ENCODE peak calls at places on chromosome 18, in ten cellular contexts. G is H9; B is tibial nerve; Q is CD8-positive, alpha-beta memory T cell; U is mesendoderm; N is hepatocyte; V is GM23248; M is cardiac muscle cell; P is sigmoid colon; C is left ventricle myocardium inferior. L is an unnamed sample.

GRCh38 chr18:33573193-33573592 is 4.8 kb upstream of the ASXL3 start:
- DNase-seq in Q (no peak), V (no peak), B (no peak), M (no peak), P (no peak), C (no peak), G (no peak), N (no peak), U (no peak), L (no peak)

GRCh38 chr18:25921677-25922421 is 168.6 kb downstream of the SS18 start:
- DNase-seq in N (peak; percentile 10), M (peak; percentile 35), C (no peak), G (peak; percentile 68), P (no peak), V (peak; percentile 30), B (no peak), Q (peak; percentile 13), U (peak; percentile 86), L (peak; percentile 8)

GRCh38 chr18:2471523-2471922 is 99.8 kb downstream of the METTL4 start:
- DNase-seq in N (no peak), B (no peak), Q (no peak), V (no peak), U (no peak), P (no peak), G (no peak), M (no peak), C (no peak), L (no peak)

GRCh38 chr18:56709463-56709862 is 58.3 kb downstream of the WDR7 start:
- DNase-seq in Q (peak; percentile 49), U (peak; percentile 79), V (peak; percentile 90), B (no peak), C (no peak), M (peak; percentile 72), P (no peak), N (peak; percentile 56), G (no peak), L (no peak)

GRCh38 chr18:9431296-9431695 is 44.0 kb upstream of the RALBP1 start:
- DNase-seq in Q (no peak), B (no peak), C (no peak), V (no peak), U (no peak), M (no peak), P (no peak), G (no peak), N (no peak), L (no peak)

GRCh38 chr18:74244554-74244953 is 47.2 kb downstream of the CYB5A start:
- DNase-seq in B (no peak), Q (no peak), V (no peak), G (no peak), M (no peak), P (no peak), N (no peak), C (no peak), U (no peak), L (no peak)

GRCh38 chr18:79208882-79209281 is 139.7 kb downstream of the ATP9B start:
- DNase-seq in Q (no peak), V (no peak), M (no peak), N (no peak), U (no peak), P (no peak), C (peak; percentile 48), G (no peak), B (no peak), L (no peak)

GRCh38 chr18:23133860-23134779 is 1.2 kb upstream of the CABLES1 start:
- DNase-seq in M (no peak), Q (no peak), V (no peak), C (no peak), P (no peak), G (peak; percentile 95), B (no peak), U (peak; percentile 94), N (peak; percentile 70), L (peak; percentile 38)

GRCh38 chr18:57791911-57792310 is 11.2 kb downstream of the ATP8B1 start:
- DNase-seq in G (no peak), B (no peak), Q (no peak), N (no peak), U (no peak), V (peak; percentile 16), C (no peak), M (no peak), P (no peak), L (no peak)

GRCh38 chr18:57791192-57791591 is 11.9 kb downstream of the ATP8B1 start:
- DNase-seq in N (no peak), U (no peak), V (no peak), P (no peak), Q (no peak), G (no peak), B (no peak), C (no peak), M (no peak), L (no peak)

GRCh38 chr18:57794951-57795728 is 8.0 kb downstream of the ATP8B1 start:
- DNase-seq in Q (no peak), M (no peak), N (no peak), B (no peak), P (no peak), U (no peak), V (no peak), G (no peak), C (no peak), L (no peak)

GRCh38 chr18:57792741-57793629 is 10.1 kb downstream of the ATP8B1 start:
- DNase-seq in P (no peak), N (no peak), C (no peak), U (no peak), Q (no peak), V (peak; percentile 27), G (no peak), M (peak; percentile 24), B (no peak), L (no peak)

DNA sequence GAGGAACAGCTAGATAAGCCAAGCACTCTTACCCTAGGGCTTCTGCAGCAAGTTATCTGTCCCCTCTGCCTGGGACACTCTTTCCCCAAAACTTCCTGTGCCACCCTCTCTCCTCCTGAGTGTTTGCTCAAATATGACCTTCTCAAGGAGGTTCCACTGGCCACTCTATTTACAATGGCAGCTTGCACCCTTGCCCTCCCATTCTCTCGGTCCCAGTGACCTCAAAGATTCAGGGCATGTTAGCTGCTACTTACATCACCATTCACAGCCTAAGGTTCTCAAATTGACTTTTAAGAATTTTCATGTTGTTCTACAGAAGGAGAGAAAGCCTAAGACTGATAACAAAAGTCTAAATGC is 9.5 kb downstream of the ATP8B1 start:
- DNase-seq in M (no peak), N (no peak), V (no peak), C (no peak), Q (no peak), U (no peak), B (no peak), P (no peak), G (no peak), L (no peak)
- H3K4me1 ChIP-seq in M (no peaks in the 10 kb centered on the region), N (peaks cover 48% of the 10 kb centered on the region), V (peaks cover 44% of the 10 kb centered on the region), C (peaks cover 80% of the 10 kb centered on the region), Q (no peaks in the 10 kb centered on the region), U (peaks cover 2% of the 10 kb centered on the region), B (peaks cover 14% of the 10 kb centered on the region), P (no peaks in the 10 kb centered on the region), G (peaks cover 2% of the 10 kb centered on the region), L (peaks cover 10% of the 10 kb centered on the region)

DNA sequence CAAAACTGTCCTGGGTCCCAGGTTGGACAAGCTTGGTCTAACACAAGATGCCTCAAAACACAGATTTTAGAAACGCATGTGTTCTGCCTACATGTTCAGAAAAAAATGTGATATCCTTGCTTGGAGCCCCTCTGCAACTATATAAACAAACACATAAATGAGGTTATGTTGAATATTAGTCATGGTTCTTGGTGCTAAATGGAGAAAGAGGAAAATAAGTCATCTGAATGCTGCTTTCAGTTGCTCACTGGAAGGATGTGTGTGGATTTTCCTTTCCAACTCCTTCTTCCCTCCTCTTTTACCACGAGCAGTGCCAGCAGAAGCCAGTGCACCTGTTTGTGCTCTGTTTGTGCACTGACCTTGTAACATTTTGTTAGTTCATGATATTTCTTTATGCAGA is 85.3 kb downstream of the PIEZO2 start:
- DNase-seq in B (no peak), U (no peak), N (no peak), Q (no peak), P (no peak), V (no peak), G (no peak), M (no peak), C (no peak), L (no peak)
- H3K27me3 ChIP-seq in B (no peaks in the 10 kb centered on the region), U (no peaks in the 10 kb centered on the region), N (no peaks in the 10 kb centered on the region), Q (no peaks in the 10 kb centered on the region), P (no peaks in the 10 kb centered on the region), V (no peaks in the 10 kb centered on the region), G (no peaks in the 10 kb centered on the region), M (no peaks in the 10 kb centered on the region), C (no peaks in the 10 kb centered on the region), L (no peaks in the 10 kb centered on the region)

DNA sequence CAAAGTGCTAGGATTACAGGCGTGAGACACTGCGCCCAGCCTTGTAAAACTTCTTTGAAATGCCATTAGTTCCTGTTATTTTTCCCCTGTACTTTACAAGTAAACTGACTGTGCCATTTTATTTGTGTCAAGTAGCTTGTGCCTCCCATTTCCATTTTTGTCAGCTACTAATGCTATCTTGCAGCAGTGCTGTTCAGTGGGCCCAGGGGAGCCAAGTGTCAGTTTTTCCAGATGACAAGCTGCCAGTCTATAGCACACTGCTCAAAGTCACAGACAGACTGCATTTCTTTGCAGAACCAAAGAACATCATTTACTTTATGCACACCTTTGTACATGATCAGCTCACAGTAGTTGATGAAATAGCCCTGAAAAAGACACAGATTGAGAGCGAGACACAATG is 901.3 kb upstream of the CDH2 start:
- DNase-seq in G (no peak), U (no peak), M (peak; percentile 6), C (no peak), B (no peak), V (no peak), N (peak; percentile 3), P (no peak), Q (no peak), L (no peak)
- H3K27ac ChIP-seq in G (no peak overlapping the region), U (no peak overlapping the region), M (no peak overlapping the region), C (no peak overlapping the region), B (no peak overlapping the region), V (no peak overlapping the region), N (no peak overlapping the region), P (no peak overlapping the region), Q (no peak overlapping the region), L (no peak overlapping the region)

GRCh38 chr18:11025671-11026070 is 123.7 kb downstream of the PIEZO2 start:
- DNase-seq in M (no peak), U (no peak), V (no peak), Q (no peak), B (no peak), P (no peak), N (no peak), G (no peak), C (no peak), L (no peak)

GRCh38 chr18:11021477-11021876 is 127.9 kb downstream of the PIEZO2 start:
- DNase-seq in B (no peak), N (no peak), Q (no peak), C (no peak), P (no peak), V (no peak), M (no peak), G (no peak), U (no peak), L (no peak)

GRCh38 chr18:11027862-11028261 is 121.5 kb downstream of the PIEZO2 start:
- DNase-seq in B (no peak), P (no peak), G (no peak), V (no peak), U (no peak), N (no peak), Q (no peak), C (no peak), M (no peak), L (no peak)

GRCh38 chr18:11029021-11029420 is 120.3 kb downstream of the PIEZO2 start:
- DNase-seq in N (no peak), Q (no peak), V (no peak), U (no peak), G (no peak), M (no peak), P (no peak), C (no peak), B (no peak), L (no peak)

DNA sequence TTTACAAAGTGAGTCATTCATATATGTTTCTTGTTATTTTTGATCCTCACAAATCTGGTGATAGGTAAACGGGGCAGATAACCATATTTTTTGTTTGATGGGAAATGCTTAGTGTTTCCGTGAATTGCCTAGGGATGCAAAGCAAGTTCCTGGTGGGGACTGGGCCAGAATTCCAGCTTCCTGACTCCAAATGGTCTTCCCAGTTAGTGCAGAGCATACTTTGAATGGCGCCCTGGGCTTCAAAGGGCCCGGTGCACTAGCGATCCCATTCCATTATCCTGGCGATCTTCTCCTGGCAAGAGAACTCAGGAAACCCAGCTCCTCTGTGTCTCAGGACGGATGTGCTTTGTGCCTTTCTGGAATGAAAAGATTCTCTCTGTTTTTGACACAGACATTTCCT is 124.1 kb downstream of the PIEZO2 start:
- DNase-seq in P (no peak), G (no peak), N (no peak), B (no peak), U (no peak), C (no peak), Q (no peak), V (no peak), M (no peak), L (no peak)
- H3K4me1 ChIP-seq in P (no peaks in the 10 kb centered on the region), G (peaks cover 4% of the 10 kb centered on the region), N (no peaks in the 10 kb centered on the region), B (no peaks in the 10 kb centered on the region), U (peaks cover 10% of the 10 kb centered on the region), C (no peaks in the 10 kb centered on the region), Q (no peaks in the 10 kb centered on the region), V (no peaks in the 10 kb centered on the region), M (no peaks in the 10 kb centered on the region), L (no peaks in the 10 kb centered on the region)

L was measured in prostate gland.